ENCODE peak calls at places on chromosomes 11 and 22, in six cellular contexts. M is Calu3; H is posterior vena cava; G is activated CD4-positive, alpha-beta T cell treated with anti-CD3 and anti-CD28 coated beads, Interleukin-2, amount 50 U/mL, for 24 hours; N is RCC 7860; F is KBM-7. Q is an unnamed sample.

GRCh38 chr11:110355011-110355744 is 58.8 kb upstream of the RDX start:
- DNase-seq in M (no peak), H (no peak), G (no peak), N (no peak), F (no peak), Q (no peak)

GRCh38 chr11:69499946-69500284 is 18.5 kb downstream of the LINC01488 start:
- DNase-seq in M (no peak), H (no peak), G (no peak), N (no peak), F (no peak), Q (no peak)

GRCh38 chr11:62854825-62855570 is 15.6 kb upstream of the WDR74 start:
- DNase-seq in M (no peak), H (no peak), G (no peak), N (peak), F (peak), Q (no peak)

GRCh38 chr11:95891423-95892177 is 32.3 kb downstream of the MTMR2 start:
- DNase-seq in M (no peak), H (no peak), G (no peak), N (no peak), F (peak), Q (no peak)

GRCh38 chr11:75132080-75132479 is 18.8 kb upstream of the SLCO2B1 start:
- DNase-seq in M (no peak), H (no peak), G (no peak), N (no peak), F (no peak), Q (no peak)

GRCh38 chr11:73201249-73201648 is 16.8 kb upstream of the P2RY2 start:
- DNase-seq in M (no peak), H (no peak), G (no peak), N (no peak), F (no peak), Q (no peak)

GRCh38 chr11:44235765-44236201 is 74.2 kb downstream of the ALX4 start:
- DNase-seq in M (no peak), H (no peak), G (no peak), N (no peak), F (no peak), Q (no peak)

GRCh38 chr11:79026803-79027445 is 413.9 kb downstream of the TENM4 start:
- DNase-seq in M (no peak), H (no peak), G (no peak), N (no peak), F (peak), Q (no peak)

GRCh38 chr11:100791873-100792272 is 104.8 kb downstream of the ARHGAP42 start:
- DNase-seq in M (no peak), H (no peak), G (no peak), N (no peak), F (no peak), Q (no peak)

GRCh38 chr22:24550028-24550901 is 4.7 kb downstream of the GUCD1 start:
- DNase-seq in M (peak), H (no peak), G (no peak), N (peak), F (peak), Q (no peak)

Q was measured in immature natural killer cell.